ENCODE peak calls at places on chromosomes 7 and 10, in six cellular contexts. O is T-helper 17 cell, U is body of pancreas, D is NCI-H187, I is A172, S is myocyte. X is an unnamed sample.

GRCh38 chr10:845526-845925 is 86.0 kb downstream of the LARP4B start:
- DNase-seq in O (no peak), U (no peak), D (no peak), I (no peak), S (peak), X (no peak)

GRCh38 chr7:137501561-137501960 is 158.0 kb upstream of the PTN start:
- DNase-seq in O (no peak), U (no peak), D (no peak), I (no peak), S (peak), X (no peak)

GRCh38 chr7:142463401-142463850 is 205.6 kb upstream of the PRSS58 start:
- DNase-seq in O (no peak), U (no peak), D (no peak), I (no peak), S (no peak), X (no peak)

GRCh38 chr10:44725404-44725803 is 185.7 kb upstream of the TMEM72 start:
- DNase-seq in O (no peak), U (no peak), D (no peak), I (no peak), S (peak), X (no peak)

GRCh38 chr10:24681476-24682088 is 42.1 kb downstream of the ARHGAP21 start:
- DNase-seq in O (no peak), U (no peak), D (no peak), I (no peak), S (no peak), X (no peak)

GRCh38 chr10:93566435-93567276 is at the start of gene FFAR4:
- DNase-seq in O (no peak), U (peak), D (no peak), I (peak), S (no peak), X (peak)

GRCh38 chr7:127786184-127786583 is 134.2 kb downstream of the SND1 start:
- DNase-seq in O (no peak), U (no peak), D (no peak), I (no peak), S (no peak), X (no peak)

GRCh38 chr7:128747327-128748079 is 8.3 kb downstream of the CALU start:
- DNase-seq in O (no peak), U (no peak), D (no peak), I (no peak), S (no peak), X (no peak)

GRCh38 chr7:152145853-152146466 is 120.5 kb downstream of the GALNT11 start:
- DNase-seq in O (no peak), U (peak), D (no peak), I (peak), S (peak), X (no peak)

GRCh38 chr7:127882313-127882920 is 148.8 kb downstream of the LRRC4 start:
- DNase-seq in O (no peak), U (no peak), D (no peak), I (no peak), S (no peak), X (no peak)

GRCh38 chr7:151233111-151233701 is 923 bp downstream of the CHPF2 start:
- DNase-seq in O (no peak), U (peak), D (no peak), I (peak), S (peak), X (no peak)

GRCh38 chr7:93115796-93116195 is 2.0 kb downstream of the SAMD9 start:
- DNase-seq in O (no peak), U (no peak), D (no peak), I (peak), S (peak), X (no peak)

GRCh38 chr10:98664329-98665042 is 217.8 kb upstream of the HPS1 start:
- DNase-seq in O (no peak), U (peak), D (no peak), I (peak), S (peak), X (no peak)

GRCh38 chr7:150368098-150368883 is at the start of gene REPIN1:
- DNase-seq in O (peak), U (peak), D (peak), I (peak), S (peak), X (peak)

GRCh38 chr10:55019461-55019860 is 218.4 kb upstream of the PCDH15 start:
- DNase-seq in O (no peak), U (no peak), D (no peak), I (no peak), S (no peak), X (no peak)

GRCh38 chr10:103660364-103661197 is 167.1 kb downstream of the NEURL1 start:
- DNase-seq in O (no peak), U (peak), D (no peak), I (peak), S (peak), X (no peak)

GRCh38 chr7:88306590-88307048 is at the start of gene STEAP4:
- DNase-seq in O (no peak), U (peak), D (no peak), I (no peak), S (peak), X (no peak)

GRCh38 chr10:22552888-22553378 is 161.4 kb downstream of the PIP4K2A start:
- DNase-seq in O (no peak), U (no peak), D (no peak), I (peak), S (peak), X (no peak)

GRCh38 chr10:34505338-34505737 is 309.8 kb downstream of the PARD3 start:
- DNase-seq in O (no peak), U (no peak), D (no peak), I (no peak), S (no peak), X (no peak)

GRCh38 chr10:110918269-110918632 is 729 bp downstream of the BBIP1 start:
- DNase-seq in O (peak), U (peak), D (peak), I (peak), S (peak), X (no peak)